ENCODE peak calls at places on chromosomes 13 and 19, in seven cellular contexts. One of them, this sample, is unnamed.

GRCh38 chr19:29841559-29842367 is 30.0 kb downstream of the CCNE1 start:
- DNase-seq in BJ: no peak
- DNase-seq in psoas muscle: peak
- DNase-seq in IMR-90: peak
- DNase-seq in PC-9: peak
- DNase-seq in choroid plexus epithelial cell: peak
- DNase-seq in stomach: no peak
- DNase-seq in this sample: peak

GRCh38 chr13:23654111-23655110 is 84.2 kb downstream of the TNFRSF19 start:
- DNase-seq in BJ: no peak
- DNase-seq in choroid plexus epithelial cell: peak
- DNase-seq in psoas muscle: peak
- DNase-seq in IMR-90: peak
- DNase-seq in stomach: peak
- DNase-seq in PC-9: no peak
- DNase-seq in this sample: peak

GRCh38 chr19:17292301-17293074 is 10.7 kb downstream of the ABHD8 start:
- DNase-seq in PC-9: peak
- DNase-seq in BJ: peak
- DNase-seq in psoas muscle: peak
- DNase-seq in choroid plexus epithelial cell: peak
- DNase-seq in stomach: peak
- DNase-seq in IMR-90: peak
- DNase-seq in this sample: peak

GRCh38 chr13:105050696-105051095 is 1484.8 kb downstream of the EFNB2 start:
- DNase-seq in PC-9: no peak
- DNase-seq in choroid plexus epithelial cell: peak
- DNase-seq in stomach: no peak
- DNase-seq in BJ: no peak
- DNase-seq in IMR-90: peak
- DNase-seq in psoas muscle: no peak
- DNase-seq in this sample: peak

GRCh38 chr19:8158411-8159074 is 9.2 kb upstream of the FBN3 start:
- DNase-seq in stomach: peak
- DNase-seq in psoas muscle: no peak
- DNase-seq in PC-9: peak
- DNase-seq in choroid plexus epithelial cell: peak
- DNase-seq in BJ: no peak
- DNase-seq in IMR-90: peak
- DNase-seq in this sample: peak

GRCh38 chr19:17052439-17052838 is 22.8 kb downstream of the HAUS8 start:
- DNase-seq in PC-9: peak
- DNase-seq in IMR-90: peak
- DNase-seq in choroid plexus epithelial cell: peak
- DNase-seq in psoas muscle: no peak
- DNase-seq in stomach: peak
- DNase-seq in BJ: no peak
- DNase-seq in this sample: peak

GRCh38 chr19:15268192-15268927 is 36.1 kb upstream of the EPHX3 start:
- DNase-seq in stomach: no peak
- DNase-seq in PC-9: no peak
- DNase-seq in psoas muscle: no peak
- DNase-seq in choroid plexus epithelial cell: no peak
- DNase-seq in IMR-90: no peak
- DNase-seq in BJ: no peak
- DNase-seq in this sample: peak

GRCh38 chr13:76696370-76696769 is 189.8 kb downstream of the KCTD12 start:
- DNase-seq in stomach: no peak
- DNase-seq in IMR-90: peak
- DNase-seq in PC-9: no peak
- DNase-seq in choroid plexus epithelial cell: peak
- DNase-seq in psoas muscle: no peak
- DNase-seq in BJ: no peak
- DNase-seq in this sample: no peak

GRCh38 chr13:68940049-68940448 is 1167.6 kb upstream of the ATXN8OS start:
- DNase-seq in PC-9: no peak
- DNase-seq in IMR-90: no peak
- DNase-seq in choroid plexus epithelial cell: no peak
- DNase-seq in stomach: no peak
- DNase-seq in BJ: no peak
- DNase-seq in psoas muscle: no peak
- DNase-seq in this sample: no peak

GRCh38 chr13:41835871-41836270 is 125.0 kb downstream of the VWA8 start:
- DNase-seq in psoas muscle: no peak
- DNase-seq in BJ: no peak
- DNase-seq in PC-9: no peak
- DNase-seq in choroid plexus epithelial cell: peak
- DNase-seq in stomach: no peak
- DNase-seq in IMR-90: peak
- DNase-seq in this sample: peak

GRCh38 chr13:59914556-59914955 is 249.2 kb downstream of the DIAPH3 start:
- DNase-seq in choroid plexus epithelial cell: peak
- DNase-seq in psoas muscle: no peak
- DNase-seq in IMR-90: peak
- DNase-seq in BJ: no peak
- DNase-seq in stomach: no peak
- DNase-seq in PC-9: no peak
- DNase-seq in this sample: peak

GRCh38 chr19:6060600-6061391 is 49.5 kb downstream of the RFX2 start:
- DNase-seq in stomach: no peak
- DNase-seq in BJ: no peak
- DNase-seq in choroid plexus epithelial cell: no peak
- DNase-seq in IMR-90: peak
- DNase-seq in psoas muscle: peak
- DNase-seq in PC-9: peak
- DNase-seq in this sample: no peak

GRCh38 chr13:98284677-98285076 is 107.6 kb upstream of the RNF113B start:
- DNase-seq in choroid plexus epithelial cell: no peak
- DNase-seq in PC-9: no peak
- DNase-seq in psoas muscle: no peak
- DNase-seq in stomach: no peak
- DNase-seq in IMR-90: no peak
- DNase-seq in BJ: no peak
- DNase-seq in this sample: no peak

GRCh38 chr19:6333439-6333838 is at the start of gene ACER1:
- DNase-seq in stomach: no peak
- DNase-seq in PC-9: peak
- DNase-seq in psoas muscle: no peak
- DNase-seq in BJ: no peak
- DNase-seq in IMR-90: no peak
- DNase-seq in choroid plexus epithelial cell: no peak
- DNase-seq in this sample: no peak

GRCh38 chr19:13024126-13024957 is 29.1 kb downstream of the NFIX start:
- DNase-seq in psoas muscle: peak
- DNase-seq in choroid plexus epithelial cell: peak
- DNase-seq in BJ: no peak
- DNase-seq in PC-9: no peak
- DNase-seq in IMR-90: peak
- DNase-seq in stomach: no peak
- DNase-seq in this sample: no peak

GRCh38 chr19:17797397-17798201 is 2.7 kb downstream of the B3GNT3 start:
- DNase-seq in PC-9: peak
- DNase-seq in psoas muscle: no peak
- DNase-seq in IMR-90: no peak
- DNase-seq in BJ: no peak
- DNase-seq in choroid plexus epithelial cell: no peak
- DNase-seq in stomach: peak
- DNase-seq in this sample: peak

GRCh38 chr13:69108486-69108885 is 999.1 kb upstream of the ATXN8OS start:
- DNase-seq in IMR-90: no peak
- DNase-seq in stomach: no peak
- DNase-seq in psoas muscle: no peak
- DNase-seq in choroid plexus epithelial cell: no peak
- DNase-seq in BJ: no peak
- DNase-seq in PC-9: no peak
- DNase-seq in this sample: no peak

GRCh38 chr13:75919660-75920199 is 283.6 kb downstream of the LMO7 start:
- DNase-seq in choroid plexus epithelial cell: no peak
- DNase-seq in BJ: no peak
- DNase-seq in stomach: no peak
- DNase-seq in psoas muscle: no peak
- DNase-seq in IMR-90: no peak
- DNase-seq in PC-9: no peak
- DNase-seq in this sample: no peak

GRCh38 chr19:35495107-35496064 is 5.1 kb upstream of the KRTDAP start:
- DNase-seq in psoas muscle: peak
- DNase-seq in PC-9: peak
- DNase-seq in IMR-90: peak
- DNase-seq in stomach: peak
- DNase-seq in BJ: no peak
- DNase-seq in choroid plexus epithelial cell: peak
- DNase-seq in this sample: peak

GRCh38 chr13:52011690-52012511 is at the start of gene ALG11:
- DNase-seq in IMR-90: peak
- DNase-seq in stomach: peak
- DNase-seq in choroid plexus epithelial cell: peak
- DNase-seq in PC-9: peak
- DNase-seq in BJ: peak
- DNase-seq in psoas muscle: peak
- DNase-seq in this sample: peak

GRCh38 chr13:52012512-52012836 is 276 bp downstream of the ALG11 start:
- DNase-seq in IMR-90: no peak
- DNase-seq in BJ: no peak
- DNase-seq in psoas muscle: no peak
- DNase-seq in choroid plexus epithelial cell: no peak
- DNase-seq in stomach: no peak
- DNase-seq in PC-9: no peak
- DNase-seq in this sample: no peak

GRCh38 chr13:52006491-52007245 is 4.6 kb downstream of the ATP7B start:
- DNase-seq in IMR-90: no peak
- DNase-seq in BJ: no peak
- DNase-seq in stomach: no peak
- DNase-seq in psoas muscle: no peak
- DNase-seq in choroid plexus epithelial cell: peak
- DNase-seq in PC-9: no peak
- DNase-seq in this sample: no peak

GRCh38 chr13:52009985-52010384 is 1.3 kb downstream of the ATP7B start:
- DNase-seq in IMR-90: no peak
- DNase-seq in PC-9: no peak
- DNase-seq in BJ: no peak
- DNase-seq in choroid plexus epithelial cell: no peak
- DNase-seq in stomach: no peak
- DNase-seq in psoas muscle: no peak
- DNase-seq in this sample: no peak

GRCh38 chr13:52010890-52011689 is at the start of gene ATP7B:
- DNase-seq in IMR-90: no peak
- DNase-seq in choroid plexus epithelial cell: no peak
- DNase-seq in BJ: no peak
- DNase-seq in stomach: no peak
- DNase-seq in PC-9: no peak
- DNase-seq in psoas muscle: peak
- DNase-seq in this sample: peak
- TF ChIP-seq CTCF in IMR-90: peak
- TF ChIP-seq CTCF in choroid plexus epithelial cell: peak
- TF ChIP-seq CTCF in BJ: peak
- TF ChIP-seq CTCF in stomach: no peak
- TF ChIP-seq CTCF in PC-9: no peak
- TF ChIP-seq CTCF in psoas muscle: peak
- TF ChIP-seq CTCF in this sample: peak

DNA sequence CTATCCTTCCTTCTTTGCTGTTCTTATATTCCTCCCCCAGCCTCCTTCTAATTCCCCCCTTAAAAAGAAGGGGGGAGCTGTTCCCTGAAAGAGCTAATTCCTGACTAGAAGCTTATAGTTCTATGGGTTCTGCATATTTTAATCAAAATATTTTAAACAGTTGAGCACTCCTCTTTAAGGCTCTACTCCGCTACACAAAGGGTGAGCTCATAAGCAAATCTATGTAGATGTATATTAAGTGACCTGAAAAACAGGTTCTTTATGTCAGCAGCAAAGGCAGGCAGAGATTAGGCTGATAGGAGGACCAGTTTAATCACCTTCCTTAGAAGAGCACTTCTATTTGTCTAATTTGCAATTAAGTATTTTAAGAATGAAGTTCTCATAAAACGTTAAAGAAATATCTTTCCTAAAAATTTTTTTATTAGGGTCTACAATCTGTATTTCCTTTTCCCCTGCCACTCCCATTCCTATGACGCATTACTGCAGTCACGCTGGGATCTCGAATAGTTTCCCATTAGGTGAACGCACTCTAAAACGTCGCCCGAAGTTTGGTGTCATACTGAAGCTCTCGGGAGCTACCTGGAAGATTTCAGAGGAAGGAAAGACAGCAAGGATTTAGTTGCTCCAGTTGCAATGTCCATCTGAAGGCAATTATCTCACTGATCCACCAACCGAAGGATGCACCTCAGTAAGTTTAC is 5.1 kb downstream of the EFNB2 start:
- DNase-seq in PC-9: peak
- DNase-seq in stomach: no peak
- DNase-seq in IMR-90: no peak
- DNase-seq in psoas muscle: no peak
- DNase-seq in BJ: no peak
- DNase-seq in choroid plexus epithelial cell: peak
- DNase-seq in this sample: no peak
- H3K4me3 ChIP-seq in PC-9: peak
- H3K4me3 ChIP-seq in stomach: peak
- H3K4me3 ChIP-seq in IMR-90: no peak
- H3K4me3 ChIP-seq in psoas muscle: peak
- H3K4me3 ChIP-seq in BJ: no peak
- H3K4me3 ChIP-seq in choroid plexus epithelial cell: peak
- H3K4me3 ChIP-seq in this sample: peak

DNA sequence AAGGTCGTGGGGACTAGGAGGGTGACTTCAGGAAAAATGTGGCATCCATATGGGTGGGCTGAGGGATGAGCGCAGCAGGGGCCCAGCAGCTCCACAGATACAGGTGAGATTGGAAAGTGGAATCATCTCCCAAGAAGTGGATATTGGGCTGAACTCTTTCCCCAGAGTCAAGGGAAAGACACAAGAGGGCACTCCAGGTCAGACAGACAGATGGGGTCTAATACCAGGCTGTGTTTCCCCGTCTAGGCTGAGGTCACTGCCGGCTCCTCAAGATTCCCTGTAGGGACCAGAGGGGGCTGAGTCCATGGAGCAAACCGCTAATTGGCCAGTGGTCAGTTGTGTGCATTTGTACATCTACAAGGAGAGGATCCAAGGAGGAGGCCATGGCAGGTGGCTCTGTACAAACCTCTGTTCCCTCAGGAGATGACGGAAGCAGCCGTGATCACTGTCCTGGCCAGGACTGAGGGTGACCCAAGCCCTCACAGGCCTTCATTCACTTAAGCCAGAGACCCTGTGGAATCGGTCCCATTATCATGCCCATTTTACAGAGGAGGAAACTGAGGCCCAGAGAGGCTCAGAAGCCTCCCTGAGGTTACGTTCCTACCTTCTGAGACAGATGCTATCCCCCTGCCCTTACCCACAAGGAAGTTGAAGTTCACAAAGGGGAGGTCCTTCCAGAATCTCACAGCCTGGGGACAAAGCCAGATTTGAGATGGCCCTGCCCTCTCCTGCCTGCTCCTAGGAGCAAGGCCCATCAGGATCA is 14.9 kb upstream of the IGLON5 start:
- DNase-seq in IMR-90: no peak
- DNase-seq in PC-9: no peak
- DNase-seq in BJ: no peak
- DNase-seq in psoas muscle: no peak
- DNase-seq in choroid plexus epithelial cell: no peak
- DNase-seq in stomach: no peak
- DNase-seq in this sample: no peak
- TF ChIP-seq CTCF in IMR-90: no peak
- TF ChIP-seq CTCF in PC-9: no peak
- TF ChIP-seq CTCF in BJ: no peak
- TF ChIP-seq CTCF in psoas muscle: no peak
- TF ChIP-seq CTCF in choroid plexus epithelial cell: no peak
- TF ChIP-seq CTCF in stomach: no peak
- TF ChIP-seq CTCF in this sample: no peak

GRCh38 chr13:20127563-20128458 is 33.0 kb downstream of the GJA3 start:
- DNase-seq in PC-9: peak
- DNase-seq in stomach: peak
- DNase-seq in psoas muscle: peak
- DNase-seq in choroid plexus epithelial cell: peak
- DNase-seq in BJ: no peak
- DNase-seq in IMR-90: peak
- DNase-seq in this sample: peak
- H3K4me3 ChIP-seq in PC-9: peak
- H3K4me3 ChIP-seq in stomach: peak
- H3K4me3 ChIP-seq in psoas muscle: peak
- H3K4me3 ChIP-seq in choroid plexus epithelial cell: peak
- H3K4me3 ChIP-seq in BJ: peak
- H3K4me3 ChIP-seq in IMR-90: peak
- H3K4me3 ChIP-seq in this sample: peak